ENCODE peak calls at places on chromosomes 3 and 15, in ten cellular contexts. X is naive thymus-derived CD8-positive, alpha-beta T cell; Q is endothelial cell; U is cardiac muscle cell; M is stimulated activated CD8-positive, alpha-beta memory T cell treated with anti-CD3 and anti-CD28 coated beads, Interleukin-2, amount 100 ng/mL, for 48 hours; H is ELR; O is T-helper 9 cell; N is Panc1; R is stimulated activated CD4-positive, alpha-beta T cell treated with anti-CD3 and anti-CD28 coated beads, TNF-alpha, amount 100 ng/mL, for 4 hours; J is ovary. T is an unnamed sample.

GRCh38 chr15:45399381-45400212 is 21.3 kb upstream of the GATM start:
- DNase-seq in X (no peak), Q (no peak), U (peak), M (no peak), H (peak), O (no peak), N (peak), R (no peak), J (no peak), T (peak)

GRCh38 chr3:17175187-17175839 is 290.6 kb downstream of the PLCL2 start:
- DNase-seq in X (no peak), Q (no peak), U (peak), M (no peak), H (peak), O (no peak), N (no peak), R (no peak), J (no peak), T (no peak)

GRCh38 chr3:136994772-136995516 is 37.2 kb downstream of the IL20RB start:
- DNase-seq in X (no peak), Q (no peak), U (peak), M (no peak), H (peak), O (no peak), N (no peak), R (no peak), J (peak), T (no peak)

GRCh38 chr15:71380345-71380744 is 265.1 kb downstream of the THSD4 start:
- DNase-seq in X (no peak), Q (no peak), U (no peak), M (no peak), H (no peak), O (no peak), N (no peak), R (no peak), J (no peak), T (no peak)

GRCh38 chr15:65535192-65535591 is 4.9 kb downstream of the HACD3 start:
- DNase-seq in X (no peak), Q (no peak), U (no peak), M (no peak), H (peak), O (no peak), N (no peak), R (no peak), J (no peak), T (no peak)

GRCh38 chr3:126493731-126494130 is 18.0 kb upstream of the ZXDC start:
- DNase-seq in X (no peak), Q (no peak), U (no peak), M (no peak), H (no peak), O (no peak), N (no peak), R (no peak), J (no peak), T (no peak)

GRCh38 chr3:169420429-169420828 is 243.1 kb downstream of the MECOM start:
- DNase-seq in X (no peak), Q (no peak), U (no peak), M (no peak), H (peak), O (no peak), N (no peak), R (no peak), J (no peak), T (no peak)

GRCh38 chr3:176939022-176939817 is 258.1 kb downstream of the TBL1XR1 start:
- DNase-seq in X (peak), Q (peak), U (peak), M (no peak), H (peak), O (peak), N (peak), R (no peak), J (peak), T (peak)

GRCh38 chr15:75029378-75030022 is 6.1 kb downstream of the PPCDC start:
- DNase-seq in X (peak), Q (peak), U (peak), M (peak), H (peak), O (peak), N (no peak), R (peak), J (peak), T (peak)

GRCh38 chr15:51085764-51086163 is 8.9 kb downstream of the TNFAIP8L3 start:
- DNase-seq in X (no peak), Q (no peak), U (no peak), M (no peak), H (no peak), O (no peak), N (no peak), R (no peak), J (no peak), T (no peak)

GRCh38 chr3:127784283-127784682 is 38.0 kb downstream of the MGLL start:
- DNase-seq in X (no peak), Q (no peak), U (no peak), M (no peak), H (no peak), O (no peak), N (no peak), R (no peak), J (no peak), T (no peak)

GRCh38 chr15:56821721-56822425 is 88.6 kb upstream of the ZNF280D start:
- DNase-seq in X (peak), Q (peak), U (peak), M (no peak), H (peak), O (peak), N (peak), R (no peak), J (peak), T (peak)

GRCh38 chr3:83523470-83524073 is 1435.2 kb upstream of the CADM2 start:
- DNase-seq in X (no peak), Q (peak), U (peak), M (no peak), H (peak), O (no peak), N (peak), R (no peak), J (no peak), T (peak)

GRCh38 chr3:71784914-71785593 is at the start of gene PROK2:
- DNase-seq in X (no peak), Q (peak), U (peak), M (peak), H (no peak), O (peak), N (no peak), R (peak), J (no peak), T (peak)

GRCh38 chr3:65083240-65083639 is 395.4 kb upstream of the ADAMTS9 start:
- DNase-seq in X (no peak), Q (no peak), U (peak), M (no peak), H (no peak), O (no peak), N (no peak), R (no peak), J (no peak), T (no peak)

GRCh38 chr3:197501879-197502620 is 53.7 kb downstream of the BDH1 start:
- DNase-seq in X (no peak), Q (peak), U (peak), M (peak), H (peak), O (no peak), N (no peak), R (no peak), J (no peak), T (peak)

GRCh38 chr3:36700537-36701248 is 63.7 kb downstream of the DCLK3 start:
- DNase-seq in X (no peak), Q (peak), U (peak), M (peak), H (peak), O (peak), N (peak), R (no peak), J (peak), T (peak)

GRCh38 chr15:91422704-91423254 is 322.7 kb downstream of the SV2B start:
- DNase-seq in X (no peak), Q (no peak), U (no peak), M (no peak), H (no peak), O (no peak), N (no peak), R (no peak), J (no peak), T (no peak)

GRCh38 chr3:152302521-152303021 is 33.8 kb downstream of the MBNL1 start:
- DNase-seq in X (no peak), Q (no peak), U (peak), M (no peak), H (peak), O (no peak), N (no peak), R (no peak), J (peak), T (peak)

GRCh38 chr15:37028609-37029287 is 71.6 kb downstream of the MEIS2 start:
- DNase-seq in X (no peak), Q (no peak), U (peak), M (no peak), H (peak), O (no peak), N (no peak), R (no peak), J (no peak), T (no peak)

GRCh38 chr15:85172846-85173490 is 191.3 kb downstream of the PDE8A start:
- DNase-seq in X (no peak), Q (no peak), U (no peak), M (no peak), H (peak), O (no peak), N (no peak), R (no peak), J (no peak), T (no peak)

GRCh38 chr3:186810597-186810996 is 4.3 kb upstream of the RFC4 start:
- DNase-seq in X (no peak), Q (no peak), U (no peak), M (no peak), H (no peak), O (no peak), N (no peak), R (no peak), J (no peak), T (no peak)

GRCh38 chr3:108562565-108562964 is 26.7 kb downstream of the CIP2A start:
- DNase-seq in X (no peak), Q (no peak), U (no peak), M (no peak), H (no peak), O (no peak), N (no peak), R (no peak), J (no peak), T (no peak)

GRCh38 chr3:134009345-134010000 is 20.3 kb downstream of the SLCO2A1 start:
- DNase-seq in X (no peak), Q (no peak), U (peak), M (no peak), H (peak), O (no peak), N (no peak), R (no peak), J (no peak), T (no peak)

GRCh38 chr15:57321973-57322601 is 54.2 kb upstream of the CGNL1 start:
- DNase-seq in X (no peak), Q (peak), U (no peak), M (no peak), H (no peak), O (no peak), N (no peak), R (no peak), J (no peak), T (peak)

T was measured in DMS53.